ENCODE peak calls at places on chromosomes 2 and 18, in nine cellular contexts. X, Q, V, O, C, R, N, E and H are unnamed samples.

GRCh38 chr2:105746177-105747080 is 1.7 kb downstream of the NCK2 start:
- DNase-seq in R (no peak), N (peak), X (peak), O (peak), Q (peak), E (no peak), C (peak), V (no peak), H (no peak)

GRCh38 chr2:97716695-97717617 is 3.6 kb downstream of the ZAP70 start:
- DNase-seq in C (no peak), N (no peak), X (no peak), E (no peak), Q (peak), V (no peak), R (no peak), O (peak), H (no peak)

GRCh38 chr18:9094307-9095226 is 7.9 kb upstream of the NDUFV2 start:
- DNase-seq in X (no peak), O (no peak), E (peak), V (no peak), N (no peak), Q (no peak), C (no peak), R (no peak), H (no peak)

GRCh38 chr18:37328946-37329719 is 236.5 kb downstream of the CELF4 start:
- DNase-seq in V (no peak), Q (no peak), N (no peak), R (no peak), O (no peak), E (no peak), X (no peak), C (no peak), H (no peak)

GRCh38 chr2:158667567-158667966 is 127.5 kb upstream of the DAPL1 start:
- DNase-seq in X (no peak), O (no peak), C (no peak), R (no peak), E (peak), Q (no peak), V (no peak), N (no peak), H (no peak)

GRCh38 chr18:58208207-58208944 is 164.3 kb downstream of the NEDD4L start:
- DNase-seq in E (peak), Q (no peak), N (no peak), O (no peak), V (no peak), R (no peak), C (no peak), X (no peak), H (no peak)

GRCh38 chr18:79937103-79937860 is 14.2 kb downstream of the SLC66A2 start:
- DNase-seq in X (no peak), V (no peak), O (peak), N (no peak), Q (no peak), E (no peak), R (no peak), C (no peak), H (no peak)

GRCh38 chr18:60466671-60467070 is 94.1 kb upstream of the MC4R start:
- DNase-seq in N (no peak), Q (no peak), R (no peak), E (peak), C (no peak), X (no peak), V (no peak), O (no peak), H (no peak)

GRCh38 chr18:58057291-58057965 is 13.4 kb downstream of the NEDD4L start:
- DNase-seq in E (no peak), N (no peak), R (no peak), C (no peak), V (no peak), O (no peak), Q (no peak), X (no peak), H (no peak)

GRCh38 chr2:193847140-193847539 is 1652.4 kb upstream of the TMEFF2 start:
- DNase-seq in E (peak), O (no peak), C (no peak), R (no peak), X (no peak), V (no peak), Q (no peak), N (no peak), H (no peak)

GRCh38 chr18:32767400-32767799 is 5.4 kb downstream of the KLHL14 start:
- DNase-seq in X (no peak), V (no peak), N (no peak), E (no peak), O (no peak), Q (no peak), R (no peak), C (no peak), H (no peak)

GRCh38 chr2:193580176-193580950 is 1385.6 kb upstream of the TMEFF2 start:
- DNase-seq in Q (peak), O (no peak), C (no peak), N (no peak), R (no peak), X (no peak), E (no peak), V (no peak), H (no peak)

GRCh38 chr2:54255230-54256090 is 569 bp downstream of the TSPYL6 start:
- DNase-seq in O (no peak), Q (no peak), C (no peak), V (no peak), R (no peak), X (no peak), N (no peak), E (no peak), H (no peak)

GRCh38 chr2:231297108-231297908 is 98.2 kb upstream of the B3GNT7 start:
- DNase-seq in E (peak), C (peak), O (no peak), N (peak), V (no peak), X (peak), R (peak), Q (peak), H (no peak)

GRCh38 chr2:11784747-11785610 is 38.5 kb downstream of the LPIN1 start:
- DNase-seq in V (no peak), O (no peak), N (no peak), X (peak), Q (peak), C (peak), R (no peak), E (peak), H (no peak)

GRCh38 chr2:130372833-130373807 is 17.3 kb downstream of the PTPN18 start:
- DNase-seq in C (no peak), R (no peak), O (no peak), Q (peak), V (no peak), N (no peak), X (no peak), E (no peak), H (peak)

GRCh38 chr2:83961512-83961911 is 497.6 kb downstream of the SUCLG1 start:
- DNase-seq in X (no peak), Q (no peak), O (no peak), V (no peak), N (no peak), C (no peak), R (no peak), E (no peak), H (no peak)

GRCh38 chr2:138867341-138867740 is 87.2 kb upstream of the NXPH2 start:
- DNase-seq in R (no peak), X (no peak), E (no peak), Q (no peak), O (no peak), N (no peak), C (no peak), V (no peak), H (no peak)

GRCh38 chr2:84906900-84907714 is 1.7 kb downstream of the TMSB10 start:
- DNase-seq in C (peak), X (peak), O (peak), N (peak), V (no peak), E (peak), R (peak), Q (peak), H (peak)

GRCh38 chr18:39806519-39806918 is 2148.5 kb upstream of the PIK3C3 start:
- DNase-seq in R (no peak), V (no peak), X (no peak), O (no peak), E (peak), Q (no peak), N (no peak), C (no peak), H (no peak)

GRCh38 chr2:152861349-152861942 is 143.0 kb downstream of the ARL6IP6 start:
- DNase-seq in R (peak), E (no peak), C (no peak), N (no peak), X (peak), Q (no peak), V (no peak), O (no peak), H (no peak)

GRCh38 chr2:156356006-156356764 is 23.7 kb upstream of the NR4A2 start:
- DNase-seq in N (no peak), E (peak), V (no peak), C (no peak), R (no peak), X (no peak), Q (no peak), O (no peak), H (no peak)

GRCh38 chr2:168732506-168732905 is 69.9 kb upstream of the NOSTRIN start:
- DNase-seq in Q (no peak), V (no peak), E (no peak), X (no peak), O (no peak), R (no peak), N (no peak), C (no peak), H (no peak)

GRCh38 chr2:120323214-120323613 is 22.7 kb upstream of the INHBB start:
- DNase-seq in N (no peak), V (no peak), O (peak), R (no peak), X (no peak), C (peak), E (no peak), Q (no peak), H (no peak)

GRCh38 chr2:136116813-136117390 is 1.0 kb downstream of the CXCR4 start:
- DNase-seq in O (no peak), C (peak), Q (peak), X (peak), N (no peak), E (no peak), R (no peak), V (no peak), H (no peak)

GRCh38 chr2:160279813-160280465 is 79.9 kb upstream of the ITGB6 start:
- DNase-seq in E (peak), O (no peak), R (no peak), V (no peak), N (no peak), C (no peak), Q (no peak), X (no peak), H (no peak)

GRCh38 chr2:200422532-200423262 is 87.2 kb downstream of the KCTD18 start:
- DNase-seq in V (no peak), R (no peak), Q (no peak), O (no peak), C (no peak), X (no peak), E (no peak), N (no peak), H (no peak)
- TF ChIP-seq CTCF in V (no peak), R (peak), Q (no peak), O (no peak), C (no peak), X (no peak), E (no peak), N (no peak), H (no peak)

GRCh38 chr18:26545737-26546136 is 2.6 kb downstream of the KCTD1 start:
- DNase-seq in E (no peak), R (no peak), O (no peak), V (no peak), N (no peak), Q (no peak), X (no peak), C (no peak), H (no peak)
- H3K4me3 ChIP-seq in E (peak), R (no peak), O (no peak), V (peak), N (no peak), Q (no peak), X (peak), C (no peak), H (no peak)

DNA sequence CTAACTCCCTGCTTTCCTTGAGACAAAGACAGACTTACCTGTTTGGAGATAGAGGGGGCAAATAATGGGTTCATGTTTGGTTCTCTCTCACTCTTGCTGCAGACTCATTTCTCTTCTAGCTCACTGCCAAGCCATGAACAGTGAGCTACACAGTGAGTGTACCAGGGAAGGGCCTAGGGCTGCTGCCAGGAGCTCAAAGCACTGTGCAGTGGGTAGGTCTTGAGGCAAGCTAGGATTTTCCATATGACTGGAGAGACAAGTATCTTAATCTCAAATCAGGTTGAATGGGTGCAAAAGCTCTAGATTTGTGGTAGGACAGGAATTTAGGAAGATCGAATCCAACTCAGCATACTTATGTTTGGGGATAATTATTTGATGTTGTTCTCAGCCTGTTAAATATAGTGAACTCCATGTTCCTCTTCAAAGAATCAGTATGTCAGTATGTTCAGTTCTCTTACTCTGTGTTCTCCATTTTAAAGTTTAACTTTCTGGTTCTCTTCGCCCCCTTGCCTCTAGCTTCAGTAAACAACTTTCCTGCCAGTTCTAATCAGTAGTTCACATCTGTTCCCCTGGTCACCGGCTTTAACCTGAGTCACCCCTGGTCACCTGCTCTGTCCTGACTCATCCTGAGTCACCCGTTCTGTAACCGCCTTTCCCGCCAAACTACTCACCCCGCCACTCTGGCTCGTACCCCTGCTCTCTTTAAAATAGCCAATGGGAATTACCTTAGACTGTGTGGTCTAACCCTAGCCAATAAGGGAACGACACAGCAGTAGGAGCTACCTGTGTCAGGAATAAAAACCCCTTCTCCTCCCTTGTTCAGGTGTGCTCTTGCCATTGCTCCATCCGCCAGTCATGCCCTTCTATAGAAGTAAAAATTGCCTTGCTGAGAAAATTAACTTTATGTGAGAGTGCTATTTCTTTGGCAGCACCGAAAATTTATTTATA is 21.9 kb downstream of the SLC25A52 start:
- DNase-seq in C (no peak), V (no peak), O (no peak), N (no peak), R (peak), E (no peak), X (no peak), Q (no peak), H (no peak)
- H3K27ac ChIP-seq in C (no peak), V (no peak), O (no peak), N (no peak), R (peak), E (no peak), X (no peak), Q (no peak), H (no peak)

GRCh38 chr18:34840416-34840815 is 130.3 kb downstream of the DTNA start:
- DNase-seq in C (no peak), Q (no peak), V (no peak), X (no peak), O (no peak), N (no peak), E (no peak), R (no peak), H (no peak)
- TF ChIP-seq CTCF in C (no peak), Q (no peak), V (peak), X (no peak), O (no peak), N (no peak), E (no peak), R (no peak), H (no peak)

GRCh38 chr2:240387669-240388358 is 47.6 kb upstream of the GPC1 start:
- DNase-seq in V (no peak), E (peak), R (peak), Q (peak), X (no peak), O (peak), C (peak), N (no peak), H (no peak)
- H3K4me3 ChIP-seq in V (no peak), E (no peak), R (peak), Q (no peak), X (no peak), O (no peak), C (no peak), N (no peak), H (no peak)

DNA sequence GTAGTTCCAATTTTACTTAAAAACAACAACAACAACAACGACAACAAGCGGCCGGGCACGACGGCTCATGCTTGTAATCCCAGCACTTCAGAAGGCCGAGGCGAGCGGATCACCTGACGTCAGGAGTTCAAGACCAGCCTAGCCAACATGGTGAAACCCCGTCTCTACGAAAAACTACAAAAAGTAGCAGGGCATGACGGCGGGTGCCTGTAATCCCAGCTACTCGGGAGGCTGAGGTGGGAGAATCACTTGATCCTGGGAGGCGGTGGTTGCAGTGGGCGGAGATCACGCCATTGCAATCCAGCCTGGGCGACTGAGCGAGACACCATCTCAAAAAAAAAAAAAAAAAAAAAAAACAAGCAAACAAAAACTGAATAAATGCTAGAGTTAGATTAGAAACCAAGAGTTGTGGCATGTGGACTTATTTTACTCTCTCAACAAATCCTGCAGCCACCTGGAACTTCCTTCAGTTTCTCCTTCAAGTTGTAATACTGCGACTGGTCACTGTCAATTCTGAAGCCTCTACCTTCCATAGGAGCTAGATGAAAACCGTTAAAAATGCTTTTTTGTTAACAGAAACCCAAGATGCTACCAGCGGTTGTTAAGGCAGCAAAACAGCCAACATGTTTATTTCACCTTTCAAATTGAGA is 1.3 kb downstream of the ATP5F1A start:
- DNase-seq in N (no peak), C (no peak), R (no peak), E (no peak), O (no peak), Q (no peak), X (no peak), V (no peak), H (no peak)
- H3K27ac ChIP-seq in N (peak), C (peak), R (peak), E (peak), O (peak), Q (peak), X (no peak), V (peak), H (peak)

DNA sequence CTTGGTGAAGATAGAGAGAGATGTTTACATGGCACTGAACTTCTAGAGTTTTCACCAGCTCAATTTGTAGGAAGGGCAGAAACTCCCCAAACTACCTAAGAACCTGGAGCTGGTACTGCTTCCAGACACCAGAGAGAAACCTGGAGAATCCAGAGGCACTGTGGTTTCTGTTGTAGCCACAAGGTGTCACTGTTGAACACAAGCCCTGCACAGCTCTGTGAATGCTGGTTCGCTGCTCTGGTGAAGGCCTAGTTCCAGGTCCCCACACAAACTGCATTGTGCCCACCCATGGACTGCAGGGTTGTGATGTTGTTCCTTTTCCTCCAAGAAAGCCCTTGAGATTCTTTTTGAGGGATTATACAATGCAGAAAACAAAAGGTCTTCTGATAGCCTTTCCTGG is 150.5 kb upstream of the HS6ST1 start:
- DNase-seq in Q (no peak), N (no peak), X (no peak), R (peak), V (no peak), O (no peak), E (no peak), C (no peak), H (no peak)
- TF ChIP-seq CTCF in Q (peak), N (no peak), X (peak), R (peak), V (peak), O (no peak), E (peak), C (peak), H (no peak)